ENCODE peak calls at places on chromosomes 16 and 17, in four cellular contexts. Z, J, Q and W are unnamed samples.
A peak's percentile ranks its signal among the peaks of the same experiment; 100 is the strongest.

GRCh38 chr16:86252596-86252995 is 257.7 kb upstream of the FOXF1 start:
- DNase-seq in Z (no peak), J (peak; percentile 2), Q (no peak), W (no peak)

GRCh38 chr17:546456-546855 is 168.2 kb downstream of the VPS53 start:
- DNase-seq in Z (no peak), J (no peak), Q (no peak), W (no peak)

GRCh38 chr16:10923650-10924214 is 18.5 kb downstream of the DEXI start:
- DNase-seq in Z (no peak), J (no peak), Q (no peak), W (no peak)

GRCh38 chr17:72937687-72938086 is 154.8 kb downstream of the SLC39A11 start:
- DNase-seq in Z (no peak), J (no peak), Q (no peak), W (no peak)

GRCh38 chr16:61677776-61678175 is 358.5 kb downstream of the CDH8 start:
- DNase-seq in Z (no peak), J (no peak), Q (no peak), W (no peak)

GRCh38 chr17:28247671-28248556 is 71.1 kb upstream of the TMEM97 start:
- DNase-seq in Z (no peak), J (no peak), Q (no peak), W (no peak)

GRCh38 chr17:40563371-40564052 is 1.8 kb downstream of the CCR7 start:
- DNase-seq in Z (peak; percentile 57), J (no peak), Q (no peak), W (no peak)

GRCh38 chr16:6682142-6682811 is 650.4 kb upstream of the RBFOX1 start:
- DNase-seq in Z (no peak), J (peak; percentile 55), Q (no peak), W (no peak)

GRCh38 chr16:102060-102855 is 24.2 kb downstream of the MPG start:
- DNase-seq in Z (no peak), J (no peak), Q (no peak), W (no peak)

GRCh38 chr16:73022534-73022933 is 25.4 kb downstream of the ZFHX3 start:
- DNase-seq in Z (no peak), J (no peak), Q (no peak), W (no peak)

GRCh38 chr17:31296156-31296555 is 883 bp downstream of the OMG start:
- DNase-seq in Z (no peak), J (no peak), Q (no peak), W (no peak)

GRCh38 chr16:66473654-66474519 is 46.8 kb downstream of the BEAN1 start:
- DNase-seq in Z (no peak), J (no peak), Q (no peak), W (no peak)

GRCh38 chr17:50213026-50214015 is 11.9 kb upstream of the COL1A1 start:
- DNase-seq in Z (peak; percentile 68), J (no peak), Q (no peak), W (no peak)

GRCh38 chr17:82849076-82849945 is 9.5 kb upstream of the ZNF750 start:
- DNase-seq in Z (no peak), J (no peak), Q (no peak), W (no peak)

GRCh38 chr16:67750466-67750865 is 31.4 kb upstream of the GFOD2 start:
- DNase-seq in Z (no peak), J (no peak), Q (no peak), W (no peak)

GRCh38 chr17:59839646-59840328 is 53.0 kb downstream of the TUBD1 start:
- DNase-seq in Z (no peak), J (peak; percentile 30), Q (no peak), W (no peak)

GRCh38 chr17:2700031-2700490 is 11.5 kb downstream of the CLUH start:
- DNase-seq in Z (no peak), J (no peak), Q (no peak), W (no peak)